ENCODE peak calls at places on chromosomes 11 and 22, in nine cellular contexts. G is kidney tubule cell; Q is cerebellum; R is immature natural killer cell; A is choroid plexus epithelial cell; V is cerebellar nuclear complex; C is NCI-H1930; B is NCI-H1694; H is stimulated activated CD4-positive, alpha-beta T cell treated with anti-CD3 and anti-CD28 coated beads, Interleukin-1b, Interleukin-23, amount 100 ng/mL, for 1 hour. I is an unnamed sample.

GRCh38 chr22:35205141-35205775 is 52.0 kb upstream of the HMGXB4 start:
- DNase-seq in C (no peak), R (no peak), A (no peak), G (no peak), B (no peak), V (no peak), Q (no peak), H (no peak), I (no peak)

GRCh38 chr11:67572305-67572704 is 11.3 kb upstream of the GSTP1 start:
- DNase-seq in B (no peak), G (no peak), A (no peak), R (no peak), Q (no peak), C (no peak), H (no peak), V (no peak), I (no peak)

GRCh38 chr11:67373916-67374570 is 645 bp upstream of the CLCF1 start:
- DNase-seq in Q (no peak), R (peak; percentile 55), V (no peak), G (peak; percentile 100), B (no peak), C (no peak), A (peak; percentile 94), H (no peak), I (no peak)

GRCh38 chr22:50148991-50149721 is 21.4 kb upstream of the PANX2 start:
- DNase-seq in A (peak; percentile 58), C (no peak), G (peak; percentile 91), B (peak; percentile 86), R (peak; percentile 69), H (peak; percentile 55), V (peak; percentile 94), Q (peak; percentile 94), I (no peak)

GRCh38 chr22:25736378-25737011 is 5.5 kb upstream of the MYO18B start:
- DNase-seq in H (no peak), R (peak; percentile 9), G (no peak), V (no peak), B (no peak), Q (no peak), A (no peak), C (no peak), I (no peak)

GRCh38 chr11:18383388-18384156 is 10.8 kb upstream of the LDHA start:
- DNase-seq in R (peak; percentile 64), C (no peak), Q (peak; percentile 84), A (peak; percentile 97), B (peak; percentile 63), G (peak; percentile 100), V (peak; percentile 84), H (peak; percentile 30), I (peak; percentile 1)

GRCh38 chr22:28903719-28904118 is 20.3 kb downstream of the ZNRF3 start:
- DNase-seq in Q (no peak), G (no peak), R (no peak), C (no peak), H (no peak), B (no peak), V (no peak), A (no peak), I (no peak)

GRCh38 chr11:76830639-76831312 is 29.9 kb upstream of the ACER3 start:
- DNase-seq in R (no peak), H (no peak), A (peak; percentile 90), B (peak; percentile 59), C (no peak), V (peak; percentile 79), G (no peak), Q (peak; percentile 78), I (no peak)

GRCh38 chr11:73728000-73728399 is 32.9 kb downstream of the RAB6A start:
- DNase-seq in A (no peak), G (no peak), B (no peak), V (no peak), Q (no peak), C (no peak), R (no peak), H (no peak), I (no peak)

GRCh38 chr22:32737811-32738210 is 63.7 kb upstream of the TIMP3 start:
- DNase-seq in B (no peak), V (no peak), G (no peak), H (no peak), A (no peak), R (no peak), Q (no peak), C (no peak), I (no peak)

GRCh38 chr11:10304495-10305261 is at the start of gene ADM:
- DNase-seq in B (no peak), H (no peak), R (peak; percentile 25), A (peak; percentile 97), C (peak; percentile 82), V (no peak), Q (peak; percentile 70), G (peak; percentile 96), I (no peak)

GRCh38 chr11:79173615-79174014 is 267.2 kb downstream of the TENM4 start:
- DNase-seq in Q (no peak), H (no peak), C (no peak), B (no peak), A (peak; percentile 62), V (no peak), G (peak; percentile 55), R (no peak), I (no peak)

GRCh38 chr11:68214173-68215086 is 1.3 kb upstream of the KMT5B start:
- DNase-seq in G (peak; percentile 11), A (peak; percentile 14), Q (peak; percentile 20), B (no peak), C (no peak), V (no peak), H (no peak), R (no peak), I (no peak)

GRCh38 chr11:15101072-15101701 is 13.5 kb upstream of the INSC start:
- DNase-seq in V (peak; percentile 0), C (peak; percentile 61), R (peak; percentile 31), Q (peak; percentile 26), G (peak; percentile 75), H (peak; percentile 11), B (peak; percentile 27), A (peak; percentile 86), I (no peak)

GRCh38 chr11:23932485-23932898 is 564.4 kb upstream of the LUZP2 start:
- DNase-seq in G (no peak), Q (no peak), H (no peak), B (no peak), A (peak; percentile 69), V (no peak), C (no peak), R (no peak), I (no peak)

GRCh38 chr22:20588843-20589581 is 81.6 kb downstream of the MED15 start:
- DNase-seq in B (no peak), C (no peak), Q (no peak), H (no peak), V (no peak), A (no peak), R (no peak), G (no peak), I (no peak)

GRCh38 chr11:13669544-13670488 is 1.3 kb downstream of the FAR1 start:
- DNase-seq in C (no peak), H (no peak), A (peak; percentile 30), B (no peak), G (no peak), R (no peak), V (no peak), Q (no peak), I (no peak)

GRCh38 chr11:8011981-8012444 is 24.9 kb downstream of the EIF3F start:
- DNase-seq in G (peak; percentile 92), H (no peak), R (no peak), B (no peak), C (no peak), Q (no peak), V (no peak), A (peak; percentile 77), I (no peak)

GRCh38 chr11:16338397-16338796 is 17.9 kb downstream of the SOX6 start:
- DNase-seq in R (no peak), C (no peak), H (no peak), A (no peak), G (no peak), V (no peak), B (no peak), Q (no peak), I (no peak)

GRCh38 chr11:109892321-109892794 is 200.8 kb upstream of the ZC3H12C start:
- DNase-seq in C (no peak), G (no peak), Q (no peak), V (no peak), B (no peak), A (peak; percentile 6), H (no peak), R (no peak), I (no peak)

GRCh38 chr22:42296381-42296853 is 26.0 kb upstream of the TCF20 start:
- DNase-seq in V (no peak), B (peak; percentile 85), R (no peak), C (no peak), H (no peak), A (no peak), Q (peak; percentile 68), G (no peak), I (no peak)

GRCh38 chr22:30206964-30207363 is 39.6 kb downstream of the LIF start:
- DNase-seq in C (no peak), A (peak; percentile 97), Q (no peak), H (no peak), R (no peak), G (peak; percentile 100), V (no peak), B (no peak), I (no peak)

GRCh38 chr11:46557684-46558151 is 36.1 kb downstream of the AMBRA1 start:
- DNase-seq in A (peak; percentile 33), V (no peak), G (peak; percentile 69), Q (no peak), H (no peak), B (no peak), C (no peak), R (no peak), I (no peak)

GRCh38 chr22:50691521-50691920 is 18.9 kb downstream of the SHANK3 start:
- DNase-seq in Q (peak; percentile 23), R (peak; percentile 10), V (no peak), G (peak; percentile 36), C (no peak), A (peak; percentile 66), B (peak; percentile 53), H (no peak), I (no peak)

GRCh38 chr11:72394456-72394855 is 39.9 kb downstream of the CLPB start:
- DNase-seq in V (no peak), A (no peak), B (no peak), R (no peak), H (no peak), G (no peak), C (no peak), Q (no peak), I (no peak)

GRCh38 chr22:43222281-43222680 is 35.3 kb upstream of the TTLL12 start:
- DNase-seq in C (no peak), Q (no peak), A (no peak), G (no peak), H (no peak), B (no peak), V (no peak), R (no peak), I (no peak)

GRCh38 chr11:114060402-114061052 is 1.0 kb downstream of the ZBTB16 start:
- DNase-seq in R (no peak), C (no peak), Q (peak; percentile 20), H (no peak), V (no peak), A (no peak), G (peak; percentile 17), B (no peak), I (no peak)

GRCh38 chr11:77495526-77495925 is 21.6 kb upstream of the PAK1 start:
- DNase-seq in A (no peak), R (no peak), B (no peak), Q (no peak), G (no peak), H (no peak), C (no peak), V (no peak), I (no peak)

GRCh38 chr11:95764267-95764898 is 25.2 kb downstream of the FAM76B start:
- DNase-seq in V (peak; percentile 11), G (peak; percentile 68), H (no peak), B (peak; percentile 2), R (peak; percentile 30), A (peak; percentile 78), C (peak; percentile 43), Q (peak; percentile 71), I (no peak)